ENCODE peak calls at places on chromosome 1, in five cellular contexts. C, Z, S, Q and N are unnamed samples.

GRCh38 chr1:211574705-211575104 is 4.3 kb downstream of the SLC30A1 start:
- DNase-seq in Q (no peak), Z (peak), S (no peak), C (no peak), N (no peak)

GRCh38 chr1:145918992-145919939 is 749 bp upstream of the PEX11B start:
- DNase-seq in Z (peak), C (peak), S (peak), Q (peak), N (peak)

GRCh38 chr1:153764315-153764714 is 10.9 kb upstream of the SLC27A3 start:
- DNase-seq in Q (no peak), C (no peak), Z (no peak), S (no peak), N (no peak)

GRCh38 chr1:225479996-225480720 is 52.3 kb upstream of the LBR start:
- DNase-seq in Q (no peak), Z (no peak), C (no peak), S (peak), N (no peak)

GRCh38 chr1:59574085-59574484 is 240.7 kb upstream of the HOOK1 start:
- DNase-seq in Q (no peak), S (no peak), C (no peak), Z (peak), N (no peak)

GRCh38 chr1:169527461-169528213 is 41.9 kb upstream of the SLC19A2 start:
- DNase-seq in C (no peak), S (no peak), Q (no peak), Z (peak), N (no peak)

GRCh38 chr1:228022571-228023293 is 15.9 kb downstream of the WNT3A start:
- DNase-seq in Z (no peak), C (no peak), Q (peak), S (no peak), N (peak)

GRCh38 chr1:86466986-86467385 is 1.7 kb upstream of the CLCA1 start:
- DNase-seq in Q (no peak), C (no peak), Z (no peak), S (no peak), N (no peak)

GRCh38 chr1:36089393-36090121 is 865 bp downstream of the ADPRS start:
- DNase-seq in Q (no peak), Z (peak), S (no peak), C (no peak), N (no peak)

GRCh38 chr1:26387447-26387846 is 14.9 kb upstream of the ZNF683 start:
- DNase-seq in C (no peak), Z (peak), S (no peak), Q (no peak), N (no peak)

GRCh38 chr1:2496746-2497145 is 20.7 kb downstream of the PLCH2 start:
- DNase-seq in S (no peak), Q (no peak), Z (no peak), C (no peak), N (no peak)

GRCh38 chr1:54548389-54549044 is 489 bp downstream of the ACOT11 start:
- DNase-seq in C (no peak), S (no peak), Z (no peak), Q (peak), N (no peak)

GRCh38 chr1:71015745-71016144 is 31.9 kb downstream of the PTGER3 start:
- DNase-seq in S (no peak), Z (no peak), Q (no peak), C (no peak), N (no peak)

GRCh38 chr1:239884776-239885175 is 206.9 kb upstream of the FMN2 start:
- DNase-seq in C (no peak), Q (no peak), Z (no peak), S (no peak), N (peak)

GRCh38 chr1:32349211-32349708 is 13.0 kb downstream of the FAM229A start:
- DNase-seq in Z (peak), Q (peak), S (no peak), C (peak), N (no peak)

GRCh38 chr1:56339786-56340465 is 239.4 kb downstream of the PLPP3 start:
- DNase-seq in C (no peak), S (no peak), Q (no peak), Z (no peak), N (no peak)

GRCh38 chr1:79568411-79568810 is 561.9 kb upstream of the ADGRL4 start:
- DNase-seq in S (no peak), C (no peak), Q (no peak), Z (peak), N (no peak)

GRCh38 chr1:37127254-37127748 is 93.0 kb upstream of the GRIK3 start:
- DNase-seq in Z (no peak), Q (no peak), S (no peak), C (no peak), N (no peak)

GRCh38 chr1:111602302-111602701 is 17.3 kb upstream of the RAP1A start:
- DNase-seq in S (no peak), Q (no peak), C (no peak), Z (no peak), N (no peak)
- H3K4me3 ChIP-seq in S (no peak), Q (no peak), C (no peak), Z (no peak), N (no peak)

GRCh38 chr1:165892935-165893334 is 65.5 kb downstream of the UCK2 start:
- DNase-seq in Z (no peak), Q (no peak), C (no peak), S (no peak), N (no peak)

GRCh38 chr1:165896277-165896676 is 68.9 kb downstream of the UCK2 start:
- DNase-seq in Q (no peak), C (peak), S (no peak), Z (peak), N (no peak)

GRCh38 chr1:165893507-165893906 is 66.1 kb downstream of the UCK2 start:
- DNase-seq in Q (no peak), C (no peak), Z (no peak), S (no peak), N (no peak)

GRCh38 chr1:165895451-165895871 is 68.0 kb downstream of the UCK2 start:
- DNase-seq in C (no peak), Q (no peak), S (no peak), Z (peak), N (no peak)

GRCh38 chr1:165894591-165894990 is 67.2 kb downstream of the UCK2 start:
- DNase-seq in Z (peak), S (no peak), C (no peak), Q (no peak), N (no peak)
- TF ChIP-seq CTCF in Z (peak), S (no peak), C (no peak), Q (no peak), N (no peak)

DNA sequence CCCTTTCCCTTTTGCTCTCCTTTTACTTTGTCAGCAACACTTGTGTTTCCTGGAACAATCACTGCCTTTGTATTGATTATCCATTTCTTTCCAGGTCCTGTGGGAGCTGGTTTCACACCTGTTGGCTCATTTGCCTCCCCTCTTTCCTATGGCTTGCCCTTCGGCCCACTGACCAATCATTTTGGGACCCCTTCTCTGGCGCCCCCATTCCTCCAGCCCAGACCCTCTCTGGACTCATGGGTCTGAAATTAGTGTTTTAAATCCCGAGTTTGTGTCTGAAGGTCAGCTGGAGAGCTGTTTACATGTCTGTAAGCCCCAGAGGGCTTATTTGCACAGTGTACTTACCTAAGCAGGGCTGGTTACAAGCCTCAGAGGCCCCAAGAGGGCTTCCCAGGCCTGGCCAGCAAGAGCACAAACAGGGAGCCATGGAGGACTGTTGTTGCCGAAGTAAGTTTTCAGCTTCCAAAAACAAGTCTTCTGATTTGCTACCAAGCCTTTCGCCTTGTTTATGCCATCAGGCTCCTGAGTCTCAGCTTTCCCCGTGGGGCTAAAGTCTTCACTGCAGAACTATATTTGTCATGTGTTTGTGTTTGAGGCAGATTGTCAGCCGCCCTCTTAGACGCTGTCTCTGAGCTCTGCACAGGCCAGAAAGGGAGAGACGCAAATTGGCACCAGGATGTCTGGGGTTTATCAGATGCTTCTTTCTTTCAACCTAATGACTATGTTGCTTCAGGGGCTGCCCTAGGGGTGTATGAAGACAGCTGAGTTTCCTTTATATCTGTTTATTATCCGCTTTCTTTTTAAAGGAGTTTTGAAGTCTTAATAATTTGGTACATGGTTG is 93.0 kb downstream of the ATP1A1 start:
- DNase-seq in Z (no peak), S (no peak), C (no peak), Q (no peak), N (no peak)
- H3K4me3 ChIP-seq in Z (no peak), S (no peak), C (no peak), Q (no peak), N (no peak)

GRCh38 chr1:119141660-119142059 is 1.2 kb upstream of the WARS2 start:
- DNase-seq in S (no peak), Q (no peak), Z (no peak), C (no peak), N (no peak)

GRCh38 chr1:119139393-119139792 is 1.1 kb downstream of the WARS2 start:
- DNase-seq in S (no peak), C (no peak), Z (no peak), Q (no peak), N (no peak)

GRCh38 chr1:119140177-119141019 is at the start of gene WARS2:
- DNase-seq in S (peak), Q (peak), C (peak), Z (peak), N (peak)

GRCh38 chr1:119139857-119140176 is 636 bp downstream of the WARS2 start:
- DNase-seq in C (no peak), Z (no peak), Q (no peak), S (no peak), N (peak)

DNA sequence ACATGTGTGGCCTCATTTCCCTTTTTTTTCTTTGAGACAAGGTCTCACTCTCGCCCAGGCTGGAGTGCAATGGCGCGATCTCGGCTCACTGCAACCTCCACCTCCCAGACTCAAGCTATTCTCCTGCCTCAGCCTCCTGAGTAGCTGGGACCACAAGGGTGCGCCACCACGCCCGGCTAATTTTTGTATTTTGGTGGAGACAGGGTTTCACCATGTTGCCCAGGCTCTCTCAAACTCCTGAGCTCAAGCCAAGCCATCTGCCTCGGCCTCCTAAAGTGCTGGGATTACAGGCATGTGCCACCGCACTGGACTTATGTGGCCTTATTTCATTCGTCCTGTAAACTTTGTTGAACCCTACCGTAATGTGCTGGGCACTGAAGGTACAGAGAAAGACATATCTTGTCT is 569 bp upstream of the WARS2 start:
- DNase-seq in Q (peak), Z (no peak), C (peak), S (peak), N (no peak)
- TF ChIP-seq CTCF in Q (peak), Z (peak), C (no peak), S (no peak), N (no peak)

GRCh38 chr1:118960026-118960561 is 28.0 kb downstream of the TBX15 start:
- DNase-seq in C (no peak), S (no peak), Q (no peak), Z (no peak), N (no peak)
- H3K4me3 ChIP-seq in C (no peak), S (no peak), Q (no peak), Z (no peak), N (no peak)

DNA sequence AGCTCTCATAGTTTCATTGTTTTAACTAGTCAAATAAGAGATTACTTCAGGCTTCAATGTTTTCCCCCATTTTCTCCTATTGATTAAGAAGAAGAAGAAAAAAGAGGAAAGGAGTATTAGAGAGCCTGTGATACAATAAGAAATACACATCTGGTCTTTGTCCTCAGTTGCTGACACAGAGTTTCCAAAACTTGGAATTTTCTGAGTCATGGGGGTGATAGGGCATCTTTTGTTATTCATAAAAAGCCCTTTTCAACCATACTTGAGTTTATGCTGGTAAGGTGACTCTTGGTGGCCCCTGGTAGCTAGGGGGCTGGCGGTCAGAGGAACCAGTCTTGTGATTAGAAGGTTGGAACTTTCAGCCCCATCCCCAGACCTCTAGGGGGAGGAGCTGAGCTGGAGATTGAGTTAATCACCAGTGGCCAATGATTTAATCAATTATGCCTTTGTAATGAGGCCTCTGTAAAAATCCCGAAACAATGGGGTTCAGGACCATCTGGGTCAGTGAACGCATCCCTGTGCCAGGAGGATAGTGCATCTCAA is 28.9 kb upstream of the KLF18 start:
- DNase-seq in C (no peak), Q (no peak), S (no peak), Z (peak), N (no peak)
- TF ChIP-seq CTCF in C (no peak), Q (no peak), S (no peak), Z (no peak), N (no peak)

GRCh38 chr1:24926596-24927249 is 3.4 kb downstream of the RUNX3 start:
- DNase-seq in Z (no peak), C (no peak), Q (no peak), S (no peak), N (no peak)

GRCh38 chr1:24928631-24929090 is 1.4 kb downstream of the RUNX3 start:
- DNase-seq in Z (no peak), Q (no peak), S (no peak), C (no peak), N (no peak)

GRCh38 chr1:24925963-24926362 is 4.1 kb downstream of the RUNX3 start:
- DNase-seq in Z (no peak), S (no peak), C (no peak), Q (no peak), N (no peak)

GRCh38 chr1:24927886-24928630 is 2.0 kb downstream of the RUNX3 start:
- DNase-seq in Q (no peak), Z (no peak), C (no peak), S (no peak), N (no peak)

DNA sequence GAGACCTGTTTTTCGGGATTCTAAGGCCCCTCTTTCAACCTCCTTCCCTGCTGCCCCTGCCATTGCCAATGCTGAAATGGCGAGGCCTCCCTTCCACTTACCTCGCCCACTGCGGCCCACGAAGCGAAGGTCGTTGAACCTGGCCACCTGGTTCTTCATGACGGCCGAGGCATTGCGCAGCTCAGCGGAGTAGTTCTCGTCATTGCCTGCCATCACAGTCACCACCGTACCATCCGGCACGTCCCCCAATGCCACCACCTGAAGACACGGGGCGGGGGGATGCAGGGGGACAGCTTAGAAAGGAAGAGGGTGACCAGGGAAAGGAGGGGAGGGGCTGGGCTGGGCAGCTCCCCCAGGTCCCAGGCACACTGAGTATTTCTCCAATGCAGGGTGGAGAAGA is 2.6 kb downstream of the RUNX3 start:
- DNase-seq in Z (no peak), C (no peak), S (no peak), Q (no peak), N (no peak)
- H3K4me3 ChIP-seq in Z (no peak), C (no peak), S (peak), Q (no peak), N (no peak)

GRCh38 chr1:200134116-200134515 is 106.6 kb downstream of the NR5A2 start:
- DNase-seq in C (no peak), Q (no peak), Z (no peak), S (no peak), N (no peak)

GRCh38 chr1:200129480-200129879 is 102.0 kb downstream of the NR5A2 start:
- DNase-seq in S (no peak), Z (no peak), C (no peak), Q (no peak), N (no peak)

GRCh38 chr1:200130552-200130951 is 103.0 kb downstream of the NR5A2 start:
- DNase-seq in Q (no peak), Z (peak), C (no peak), S (no peak), N (no peak)

GRCh38 chr1:200133123-200133522 is 105.6 kb downstream of the NR5A2 start:
- DNase-seq in C (no peak), S (no peak), Z (no peak), Q (no peak), N (no peak)

GRCh38 chr1:200131551-200132125 is 104.1 kb downstream of the NR5A2 start:
- DNase-seq in Q (no peak), S (no peak), Z (peak), C (no peak), N (no peak)
- TF ChIP-seq CTCF in Q (no peak), S (no peak), Z (no peak), C (no peak), N (no peak)